ENCODE peak calls at places on chromosomes 2 and 18, in four cellular contexts. One of them, this sample, is unnamed.

GRCh38 chr2:201419057-201419635 is 32.1 kb downstream of the TRAK2 start:
- DNase-seq in H1: no peak
- DNase-seq in H9: no peak
- DNase-seq in mesendoderm: no peak
- DNase-seq in this sample: no peak

GRCh38 chr2:77105008-77105407 is 417.2 kb downstream of the LRRTM4 start:
- DNase-seq in H9: no peak
- DNase-seq in H1: no peak
- DNase-seq in mesendoderm: no peak
- DNase-seq in this sample: no peak

GRCh38 chr2:135198481-135198880 is 146.4 kb downstream of the RAB3GAP1 start:
- DNase-seq in H9: no peak
- DNase-seq in mesendoderm: no peak
- DNase-seq in H1: no peak
- DNase-seq in this sample: no peak

GRCh38 chr18:28177828-28178635 is 1.1 kb upstream of the CDH2 start:
- DNase-seq in H1: no peak
- DNase-seq in mesendoderm: peak; percentile 95
- DNase-seq in H9: peak; percentile 83
- DNase-seq in this sample: peak; percentile 36

GRCh38 chr18:3401669-3402620 is 48.0 kb upstream of the TGIF1 start:
- DNase-seq in H1: no peak
- DNase-seq in H9: no peak
- DNase-seq in mesendoderm: no peak
- DNase-seq in this sample: no peak

GRCh38 chr18:79951545-79952456 is at the start of gene SLC66A2:
- DNase-seq in mesendoderm: peak; percentile 80
- DNase-seq in H9: peak; percentile 81
- DNase-seq in H1: no peak
- DNase-seq in this sample: peak; percentile 83

GRCh38 chr2:43142921-43143438 is 83.4 kb downstream of the ZFP36L2 start:
- DNase-seq in H9: no peak
- DNase-seq in mesendoderm: peak; percentile 70
- DNase-seq in H1: no peak
- DNase-seq in this sample: no peak

GRCh38 chr18:54612237-54612636 is 21.2 kb downstream of the DYNAP start:
- DNase-seq in H9: no peak
- DNase-seq in mesendoderm: no peak
- DNase-seq in H1: no peak
- DNase-seq in this sample: no peak

GRCh38 chr18:54102123-54102522 is 122.3 kb downstream of the MBD2 start:
- DNase-seq in H9: no peak
- DNase-seq in H1: no peak
- DNase-seq in mesendoderm: no peak
- DNase-seq in this sample: no peak

GRCh38 chr18:32373995-32374394 is 96.7 kb downstream of the GAREM1 start:
- DNase-seq in H1: no peak
- DNase-seq in H9: no peak
- DNase-seq in mesendoderm: no peak
- DNase-seq in this sample: peak; percentile 52

GRCh38 chr18:62037012-62037742 is 144.4 kb upstream of the RNF152 start:
- DNase-seq in H1: no peak
- DNase-seq in H9: no peak
- DNase-seq in mesendoderm: no peak
- DNase-seq in this sample: no peak

GRCh38 chr2:227534714-227535113 is 62.8 kb downstream of the AGFG1 start:
- DNase-seq in H9: no peak
- DNase-seq in H1: no peak
- DNase-seq in mesendoderm: no peak
- DNase-seq in this sample: no peak

GRCh38 chr18:48836806-48837615 is 113.8 kb downstream of the SMAD7 start:
- DNase-seq in H1: no peak
- DNase-seq in mesendoderm: no peak
- DNase-seq in H9: no peak
- DNase-seq in this sample: no peak

GRCh38 chr2:191018663-191019119 is 4.7 kb upstream of the STAT1 start:
- DNase-seq in H1: no peak
- DNase-seq in mesendoderm: no peak
- DNase-seq in H9: no peak
- DNase-seq in this sample: no peak

GRCh38 chr2:192267484-192267883 is 72.8 kb upstream of the TMEFF2 start:
- DNase-seq in mesendoderm: no peak
- DNase-seq in H9: no peak
- DNase-seq in H1: no peak
- DNase-seq in this sample: peak; percentile 91

GRCh38 chr2:68253211-68254068 is 1.1 kb upstream of the PPP3R1 start:
- DNase-seq in mesendoderm: peak; percentile 42
- DNase-seq in H9: no peak
- DNase-seq in H1: no peak
- DNase-seq in this sample: peak; percentile 30

GRCh38 chr2:156329031-156329921 is 3.2 kb downstream of the NR4A2 start:
- DNase-seq in H1: no peak
- DNase-seq in mesendoderm: peak; percentile 56
- DNase-seq in H9: peak; percentile 49
- DNase-seq in this sample: no peak

GRCh38 chr18:24398515-24398914 is 891 bp upstream of the OSBPL1A start:
- DNase-seq in H1: no peak
- DNase-seq in H9: peak; percentile 48
- DNase-seq in mesendoderm: peak; percentile 55
- DNase-seq in this sample: peak; percentile 46

GRCh38 chr2:11789243-11789642 is 42.8 kb downstream of the LPIN1 start:
- DNase-seq in H9: no peak
- DNase-seq in mesendoderm: no peak
- DNase-seq in H1: no peak
- DNase-seq in this sample: no peak

GRCh38 chr2:188665196-188665595 is 309.0 kb upstream of the COL3A1 start:
- DNase-seq in H9: no peak
- DNase-seq in mesendoderm: peak; percentile 29
- DNase-seq in H1: no peak
- DNase-seq in this sample: peak; percentile 55

GRCh38 chr2:233553366-233553765 is 13.2 kb downstream of the USP40 start:
- DNase-seq in mesendoderm: no peak
- DNase-seq in H9: no peak
- DNase-seq in H1: no peak
- DNase-seq in this sample: no peak

GRCh38 chr18:74774486-74774885 is 176.8 kb downstream of the ZNF407 start:
- DNase-seq in mesendoderm: no peak
- DNase-seq in H1: no peak
- DNase-seq in H9: no peak
- DNase-seq in this sample: peak; percentile 58

GRCh38 chr18:43587538-43588153 is 310.4 kb upstream of the SYT4 start:
- DNase-seq in H9: no peak
- DNase-seq in H1: no peak
- DNase-seq in mesendoderm: peak; percentile 47
- DNase-seq in this sample: peak; percentile 41

GRCh38 chr18:45107425-45107824 is 426.7 kb downstream of the SETBP1 start:
- DNase-seq in H1: no peak
- DNase-seq in H9: no peak
- DNase-seq in mesendoderm: no peak
- DNase-seq in this sample: peak; percentile 6

GRCh38 chr2:31957748-31958717 is 52.8 kb downstream of the MEMO1 start:
- DNase-seq in H9: no peak
- DNase-seq in H1: no peak
- DNase-seq in mesendoderm: no peak
- DNase-seq in this sample: no peak

GRCh38 chr2:16069663-16069932 is 129.2 kb downstream of the MYCN start:
- DNase-seq in mesendoderm: no peak
- DNase-seq in H1: no peak
- DNase-seq in H9: no peak
- DNase-seq in this sample: no peak

GRCh38 chr18:23227729-23228075 is 92.4 kb downstream of the CABLES1 start:
- DNase-seq in H1: no peak
- DNase-seq in H9: no peak
- DNase-seq in mesendoderm: no peak
- DNase-seq in this sample: no peak

GRCh38 chr2:165687376-165687775 is 106.7 kb downstream of the GALNT3 start:
- DNase-seq in H9: no peak
- DNase-seq in mesendoderm: no peak
- DNase-seq in H1: no peak
- DNase-seq in this sample: no peak
- H3K56ac ChIP-seq in H9: no peak overlapping the region
- H3K56ac ChIP-seq in mesendoderm: no peak overlapping the region
- H3K56ac ChIP-seq in H1: no peak overlapping the region
- H3K56ac ChIP-seq in this sample: no peak overlapping the region

GRCh38 chr2:9765611-9766531 is 77.4 kb upstream of the TAF1B start:
- DNase-seq in H1: no peak
- DNase-seq in H9: peak; percentile 42
- DNase-seq in mesendoderm: peak; percentile 44
- DNase-seq in this sample: no peak
- H3K56ac ChIP-seq in H1: no peak overlapping the region
- H3K56ac ChIP-seq in H9: no peak overlapping the region
- H3K56ac ChIP-seq in mesendoderm: peak overlapping the region; percentile 61
- H3K56ac ChIP-seq in this sample: no peak overlapping the region

GRCh38 chr2:54012538-54013141 is 41.8 kb upstream of the PSME4 start:
- DNase-seq in H1: no peak
- DNase-seq in mesendoderm: no peak
- DNase-seq in H9: no peak
- DNase-seq in this sample: no peak

GRCh38 chr2:54009549-54009948 is 38.8 kb upstream of the PSME4 start:
- DNase-seq in mesendoderm: no peak
- DNase-seq in H9: no peak
- DNase-seq in H1: no peak
- DNase-seq in this sample: no peak

GRCh38 chr2:54013996-54014395 is 43.2 kb upstream of the PSME4 start:
- DNase-seq in H1: no peak
- DNase-seq in mesendoderm: no peak
- DNase-seq in H9: no peak
- DNase-seq in this sample: no peak

GRCh38 chr2:54008439-54008838 is 37.6 kb upstream of the PSME4 start:
- DNase-seq in H9: no peak
- DNase-seq in mesendoderm: no peak
- DNase-seq in H1: no peak
- DNase-seq in this sample: no peak
- H3K56ac ChIP-seq in H9: no peak overlapping the region
- H3K56ac ChIP-seq in mesendoderm: no peak overlapping the region
- H3K56ac ChIP-seq in H1: no peak overlapping the region
- H3K56ac ChIP-seq in this sample: no peak overlapping the region

GRCh38 chr2:73926493-73927327 is at the start of gene DGUOK:
- DNase-seq in H1: peak; percentile 87
- DNase-seq in H9: peak; percentile 98
- DNase-seq in mesendoderm: peak; percentile 99
- DNase-seq in this sample: peak; percentile 100
- H3K56ac ChIP-seq in H1: peak within 1 kb of the TSS; percentile 62
- H3K56ac ChIP-seq in H9: no peak within 1 kb of the TSS
- H3K56ac ChIP-seq in mesendoderm: peak within 1 kb of the TSS; percentile 89
- H3K56ac ChIP-seq in this sample: peak within 1 kb of the TSS; percentile 97

GRCh38 chr18:64183674-64184073 is 34.8 kb upstream of the LINC00305 start:
- DNase-seq in mesendoderm: no peak
- DNase-seq in H9: no peak
- DNase-seq in H1: no peak
- DNase-seq in this sample: no peak

GRCh38 chr18:64175432-64175831 is 26.5 kb upstream of the LINC00305 start:
- DNase-seq in H1: no peak
- DNase-seq in H9: peak; percentile 47
- DNase-seq in mesendoderm: no peak
- DNase-seq in this sample: no peak

DNA sequence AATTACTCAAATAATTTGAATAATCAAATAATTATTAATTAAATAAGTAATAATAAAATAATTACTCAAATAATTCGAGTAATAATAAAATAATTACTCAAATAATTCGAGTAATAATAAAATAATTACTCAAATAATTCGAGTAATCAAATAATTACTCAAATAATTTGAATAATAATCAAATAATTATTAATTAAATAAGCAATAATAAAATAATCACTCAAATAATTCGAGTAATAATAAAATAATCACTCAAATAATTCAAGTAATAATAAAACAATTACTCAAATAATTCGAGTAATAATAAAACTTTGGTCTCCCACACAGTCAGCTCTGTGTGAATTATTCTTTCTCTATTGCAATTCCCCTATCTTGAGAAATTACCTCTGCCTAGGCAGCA is 30.0 kb upstream of the LINC00305 start:
- DNase-seq in H9: no peak
- DNase-seq in mesendoderm: no peak
- DNase-seq in H1: no peak
- DNase-seq in this sample: no peak
- H3K56ac ChIP-seq in H9: no peak overlapping the region
- H3K56ac ChIP-seq in mesendoderm: no peak overlapping the region
- H3K56ac ChIP-seq in H1: no peak overlapping the region
- H3K56ac ChIP-seq in this sample: no peak overlapping the region

DNA sequence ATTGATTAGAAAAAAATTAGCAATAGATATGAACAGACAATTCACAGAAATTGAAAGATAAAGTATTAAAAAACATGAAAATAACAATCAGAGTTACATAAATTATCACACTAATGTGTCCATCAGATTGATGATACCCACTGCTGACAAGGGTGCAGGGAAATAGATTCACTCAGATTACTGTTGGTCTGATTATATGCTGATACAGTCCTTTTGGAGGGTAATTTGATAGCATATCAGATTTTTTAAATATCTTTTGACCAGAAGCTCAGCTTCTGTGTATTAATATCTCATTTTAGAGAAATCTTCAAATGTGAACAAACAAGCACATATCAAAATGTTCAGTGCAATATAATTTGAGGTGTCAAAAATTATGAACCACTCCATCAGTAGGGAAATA is 157.9 kb upstream of the EPC2 start:
- DNase-seq in H9: no peak
- DNase-seq in mesendoderm: no peak
- DNase-seq in H1: no peak
- DNase-seq in this sample: no peak
- H3K56ac ChIP-seq in H9: no peak overlapping the region
- H3K56ac ChIP-seq in mesendoderm: no peak overlapping the region
- H3K56ac ChIP-seq in H1: no peak overlapping the region
- H3K56ac ChIP-seq in this sample: no peak overlapping the region

GRCh38 chr2:222878284-222878876 is 17.5 kb downstream of the ACSL3 start:
- DNase-seq in mesendoderm: peak; percentile 47
- DNase-seq in H9: no peak
- DNase-seq in H1: no peak
- DNase-seq in this sample: no peak

GRCh38 chr2:222876947-222877346 is 16.1 kb downstream of the ACSL3 start:
- DNase-seq in mesendoderm: no peak
- DNase-seq in H9: no peak
- DNase-seq in H1: no peak
- DNase-seq in this sample: no peak

GRCh38 chr2:222879602-222879933 is 18.7 kb downstream of the ACSL3 start:
- DNase-seq in H1: no peak
- DNase-seq in H9: no peak
- DNase-seq in mesendoderm: no peak
- DNase-seq in this sample: no peak

GRCh38 chr2:222877556-222878278 is 16.9 kb downstream of the ACSL3 start:
- DNase-seq in H9: no peak
- DNase-seq in mesendoderm: no peak
- DNase-seq in H1: no peak
- DNase-seq in this sample: no peak

GRCh38 chr2:222878877-222879601 is 18.2 kb downstream of the ACSL3 start:
- DNase-seq in H9: no peak
- DNase-seq in H1: no peak
- DNase-seq in mesendoderm: no peak
- DNase-seq in this sample: peak; percentile 84
- H3K56ac ChIP-seq in H9: no peak overlapping the region
- H3K56ac ChIP-seq in H1: no peak overlapping the region
- H3K56ac ChIP-seq in mesendoderm: no peak overlapping the region
- H3K56ac ChIP-seq in this sample: no peak overlapping the region